ENCODE peak calls at places on chromosome 1, in four cellular contexts. One of them, this sample, is unnamed.

GRCh38 chr1:109017134-109017533 is 24.8 kb downstream of the WDR47 start:
- DNase-seq in Caki2: no peak
- DNase-seq in RCC 7860: no peak
- DNase-seq in heart right ventricle: no peak
- DNase-seq in this sample: no peak

GRCh38 chr1:219555031-219555667 is 57.8 kb downstream of the ZC3H11B start:
- DNase-seq in Caki2: no peak
- DNase-seq in RCC 7860: no peak
- DNase-seq in heart right ventricle: no peak
- DNase-seq in this sample: no peak

GRCh38 chr1:223411309-223411708 is 18.1 kb downstream of the CCDC185 start:
- DNase-seq in Caki2: no peak
- DNase-seq in RCC 7860: no peak
- DNase-seq in heart right ventricle: no peak
- DNase-seq in this sample: no peak

GRCh38 chr1:212752934-212753497 is 38.6 kb downstream of the NSL1 start:
- DNase-seq in Caki2: no peak
- DNase-seq in RCC 7860: no peak
- DNase-seq in heart right ventricle: no peak
- DNase-seq in this sample: no peak

GRCh38 chr1:220884981-220885918 is 6.0 kb downstream of the HLX start:
- DNase-seq in Caki2: no peak
- DNase-seq in RCC 7860: no peak
- DNase-seq in heart right ventricle: no peak
- DNase-seq in this sample: no peak

GRCh38 chr1:236774926-236775325 is 20.2 kb upstream of the MTR start:
- DNase-seq in Caki2: no peak
- DNase-seq in RCC 7860: no peak
- DNase-seq in heart right ventricle: no peak
- DNase-seq in this sample: no peak

GRCh38 chr1:160346953-160347352 is 3.8 kb downstream of the NCSTN start:
- DNase-seq in Caki2: no peak
- DNase-seq in RCC 7860: no peak
- DNase-seq in heart right ventricle: no peak
- DNase-seq in this sample: no peak

GRCh38 chr1:162535501-162535900 is 26.0 kb upstream of the UAP1 start:
- DNase-seq in Caki2: no peak
- DNase-seq in RCC 7860: no peak
- DNase-seq in heart right ventricle: no peak
- DNase-seq in this sample: no peak

GRCh38 chr1:173127369-173128307 is 76.9 kb upstream of the TNFSF18 start:
- DNase-seq in Caki2: peak; percentile 7
- DNase-seq in RCC 7860: no peak
- DNase-seq in heart right ventricle: no peak
- DNase-seq in this sample: no peak

GRCh38 chr1:218742478-218743260 is 397.5 kb downstream of the TGFB2 start:
- DNase-seq in Caki2: no peak
- DNase-seq in RCC 7860: no peak
- DNase-seq in heart right ventricle: no peak
- DNase-seq in this sample: no peak

GRCh38 chr1:222798111-222798510 is 16.7 kb upstream of the DISP1 start:
- DNase-seq in Caki2: peak; percentile 96
- DNase-seq in RCC 7860: peak; percentile 84
- DNase-seq in heart right ventricle: no peak
- DNase-seq in this sample: no peak

GRCh38 chr1:75707191-75707590 is 17.3 kb upstream of the ACADM start:
- DNase-seq in Caki2: no peak
- DNase-seq in RCC 7860: no peak
- DNase-seq in heart right ventricle: no peak
- DNase-seq in this sample: no peak

GRCh38 chr1:44636711-44637589 is 37.3 kb downstream of the TMEM53 start:
- DNase-seq in Caki2: no peak
- DNase-seq in RCC 7860: no peak
- DNase-seq in heart right ventricle: no peak
- DNase-seq in this sample: no peak

This sample was measured in Right ventricle myocardium superior.